ENCODE peak calls at places on chromosomes 7 and 10, in four cellular contexts. One of them, this sample, is unnamed.

GRCh38 chr10:32332299-32332750 is 14.6 kb downstream of the EPC1 start:
- DNase-seq in GM12878: peak
- DNase-seq in K562: peak
- DNase-seq in HepG2: no peak
- DNase-seq in this sample: no peak

GRCh38 chr10:63430091-63430998 is 35.4 kb downstream of the JMJD1C start:
- DNase-seq in K562: no peak
- DNase-seq in HepG2: no peak
- DNase-seq in GM12878: no peak
- DNase-seq in this sample: peak

GRCh38 chr10:45582386-45582781 is 90.2 kb downstream of the ZFAND4 start:
- DNase-seq in GM12878: no peak
- DNase-seq in HepG2: no peak
- DNase-seq in K562: no peak
- DNase-seq in this sample: no peak

GRCh38 chr10:75542084-75542483 is 110.7 kb downstream of the LRMDA start:
- DNase-seq in K562: no peak
- DNase-seq in HepG2: no peak
- DNase-seq in GM12878: no peak
- DNase-seq in this sample: no peak

GRCh38 chr7:128084896-128085608 is 53.8 kb upstream of the LRRC4 start:
- DNase-seq in K562: no peak
- DNase-seq in HepG2: no peak
- DNase-seq in GM12878: no peak
- DNase-seq in this sample: no peak

GRCh38 chr10:62795750-62796149 is 8.8 kb upstream of the ADO start:
- DNase-seq in GM12878: no peak
- DNase-seq in K562: no peak
- DNase-seq in HepG2: no peak
- DNase-seq in this sample: no peak

GRCh38 chr7:130488376-130489139 is 3.3 kb upstream of the MEST start:
- DNase-seq in GM12878: no peak
- DNase-seq in K562: no peak
- DNase-seq in HepG2: no peak
- DNase-seq in this sample: no peak

GRCh38 chr7:50662996-50663395 is 97.8 kb upstream of the DDC start:
- DNase-seq in K562: no peak
- DNase-seq in GM12878: no peak
- DNase-seq in HepG2: no peak
- DNase-seq in this sample: no peak

GRCh38 chr10:35896011-35896410 is 253.9 kb upstream of the FZD8 start:
- DNase-seq in GM12878: no peak
- DNase-seq in K562: no peak
- DNase-seq in HepG2: no peak
- DNase-seq in this sample: no peak

GRCh38 chr7:45033261-45033930 is 33.4 kb downstream of the CCM2 start:
- DNase-seq in HepG2: no peak
- DNase-seq in GM12878: no peak
- DNase-seq in K562: peak
- DNase-seq in this sample: no peak

GRCh38 chr10:14358886-14359573 is 28.3 kb upstream of the FRMD4A start:
- DNase-seq in K562: no peak
- DNase-seq in HepG2: no peak
- DNase-seq in GM12878: no peak
- DNase-seq in this sample: no peak

GRCh38 chr7:113045379-113045778 is 41.2 kb downstream of the GPR85 start:
- DNase-seq in HepG2: no peak
- DNase-seq in GM12878: no peak
- DNase-seq in K562: no peak
- DNase-seq in this sample: no peak

GRCh38 chr10:77104459-77104980 is 533.1 kb downstream of the KCNMA1 start:
- DNase-seq in K562: no peak
- DNase-seq in GM12878: no peak
- DNase-seq in HepG2: no peak
- DNase-seq in this sample: no peak

GRCh38 chr7:37284805-37285211 is 163.9 kb downstream of the ELMO1 start:
- DNase-seq in K562: peak
- DNase-seq in HepG2: peak
- DNase-seq in GM12878: peak
- DNase-seq in this sample: peak

GRCh38 chr10:97150191-97150590 is 35.6 kb downstream of the SLIT1 start:
- DNase-seq in GM12878: no peak
- DNase-seq in K562: no peak
- DNase-seq in HepG2: no peak
- DNase-seq in this sample: no peak

GRCh38 chr10:107732045-107732444 is 567.5 kb upstream of the SORCS1 start:
- DNase-seq in HepG2: no peak
- DNase-seq in K562: no peak
- DNase-seq in GM12878: no peak
- DNase-seq in this sample: no peak

GRCh38 chr7:1689356-1689755 is 19.3 kb downstream of the ELFN1 start:
- DNase-seq in K562: no peak
- DNase-seq in HepG2: no peak
- DNase-seq in GM12878: no peak
- DNase-seq in this sample: no peak

GRCh38 chr7:1692500-1693418 is 22.7 kb downstream of the ELFN1 start:
- DNase-seq in HepG2: no peak
- DNase-seq in K562: no peak
- DNase-seq in GM12878: no peak
- DNase-seq in this sample: no peak

GRCh38 chr7:1690359-1690958 is 20.4 kb downstream of the ELFN1 start:
- DNase-seq in HepG2: no peak
- DNase-seq in GM12878: no peak
- DNase-seq in K562: no peak
- DNase-seq in this sample: no peak

GRCh38 chr7:1691601-1692499 is 21.8 kb downstream of the ELFN1 start:
- DNase-seq in K562: no peak
- DNase-seq in HepG2: no peak
- DNase-seq in GM12878: no peak
- DNase-seq in this sample: no peak

DNA sequence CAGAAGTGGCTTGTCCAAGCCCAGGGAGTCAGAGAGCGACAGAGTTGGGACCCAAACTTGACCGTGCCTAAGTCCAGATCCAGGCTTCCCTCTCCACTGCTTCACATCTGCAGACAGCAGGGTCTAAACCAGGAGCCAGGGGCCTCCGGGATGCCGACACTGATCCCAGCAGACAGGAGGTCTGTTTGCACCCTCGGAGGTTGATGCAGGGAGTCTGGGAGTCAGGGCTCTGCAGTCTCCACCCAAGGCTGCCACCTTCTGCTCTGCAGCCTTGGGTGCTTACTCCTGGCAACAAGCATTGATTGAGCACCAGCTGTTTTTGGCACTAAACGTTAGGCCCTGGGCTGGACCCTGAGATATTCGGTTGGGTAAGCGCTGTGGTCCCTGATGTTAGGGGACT is 21.0 kb downstream of the ELFN1 start:
- DNase-seq in K562: no peak
- DNase-seq in GM12878: no peak
- DNase-seq in HepG2: no peak
- DNase-seq in this sample: no peak
- TF ChIP-seq MAX in K562: no peak
- TF ChIP-seq MAX in GM12878: no peak
- TF ChIP-seq MAX in HepG2: no peak
- TF ChIP-seq MAX in this sample: no peak

GRCh38 chr10:127851661-127852205 is 41.0 kb downstream of the CLRN3 start:
- DNase-seq in HepG2: no peak
- DNase-seq in GM12878: no peak
- DNase-seq in K562: no peak
- DNase-seq in this sample: no peak
- TF ChIP-seq CEBPB in HepG2: no peak
- TF ChIP-seq CEBPB in GM12878: no peak
- TF ChIP-seq CEBPB in K562: no peak
- TF ChIP-seq CEBPB in this sample: no peak

GRCh38 chr7:155811560-155811894 is 736 bp downstream of the SHH start:
- DNase-seq in GM12878: no peak
- DNase-seq in HepG2: no peak
- DNase-seq in K562: no peak
- DNase-seq in this sample: no peak
- TF ChIP-seq JUNB in GM12878: no peak
- TF ChIP-seq JUNB in HepG2: no peak
- TF ChIP-seq JUNB in K562: no peak
- TF ChIP-seq JUNB in this sample: no peak

GRCh38 chr10:131093346-131093745 is 218.2 kb downstream of the TCERG1L start:
- DNase-seq in GM12878: no peak
- DNase-seq in K562: no peak
- DNase-seq in HepG2: no peak
- DNase-seq in this sample: no peak

GRCh38 chr10:131096031-131096430 is 215.5 kb downstream of the TCERG1L start:
- DNase-seq in HepG2: no peak
- DNase-seq in K562: no peak
- DNase-seq in GM12878: no peak
- DNase-seq in this sample: no peak

GRCh38 chr10:131093795-131094366 is 217.6 kb downstream of the TCERG1L start:
- DNase-seq in HepG2: no peak
- DNase-seq in GM12878: no peak
- DNase-seq in K562: no peak
- DNase-seq in this sample: no peak

GRCh38 chr10:131095109-131095580 is 216.4 kb downstream of the TCERG1L start:
- DNase-seq in HepG2: no peak
- DNase-seq in GM12878: no peak
- DNase-seq in K562: no peak
- DNase-seq in this sample: no peak

DNA sequence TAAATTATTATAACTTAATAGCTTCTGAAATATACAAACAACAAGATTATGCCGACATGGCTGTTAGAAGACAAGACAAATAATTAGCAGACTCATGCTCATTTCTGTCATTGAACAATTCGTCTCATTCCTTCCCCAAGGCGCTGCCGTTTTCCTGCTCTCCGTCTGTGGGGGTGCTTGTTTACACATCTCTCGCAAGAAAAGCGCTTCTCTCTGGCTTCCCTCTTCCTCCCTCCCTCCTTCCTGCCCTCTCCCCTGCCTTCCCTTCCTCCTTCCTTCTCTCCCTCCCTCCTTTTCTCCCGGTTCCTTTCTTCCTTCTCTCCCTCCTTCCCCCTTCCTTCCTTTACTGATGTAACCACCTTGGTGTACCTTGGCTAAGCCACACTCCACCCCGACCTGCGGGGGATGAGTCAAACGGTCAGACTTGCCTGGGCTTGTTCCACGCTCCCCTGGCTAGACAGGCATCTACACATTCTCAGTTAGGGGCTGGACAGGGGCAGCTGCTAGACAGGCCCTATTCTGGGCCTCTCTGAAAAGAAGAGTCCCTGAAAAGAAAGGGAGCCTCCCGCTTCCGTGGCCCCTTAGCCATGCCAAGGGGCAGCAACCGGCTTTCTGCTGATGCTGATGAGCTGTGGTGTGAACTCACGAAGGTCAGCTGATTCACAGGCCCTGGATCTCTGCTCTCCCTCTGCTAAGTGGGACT is 217.0 kb downstream of the TCERG1L start:
- DNase-seq in K562: no peak
- DNase-seq in GM12878: no peak
- DNase-seq in HepG2: no peak
- DNase-seq in this sample: peak
- TF ChIP-seq MAX in K562: no peak
- TF ChIP-seq MAX in GM12878: no peak
- TF ChIP-seq MAX in HepG2: no peak
- TF ChIP-seq MAX in this sample: no peak

This sample was measured in A549.